ENCODE peak calls at places on chromosome 20, in seven cellular contexts. Q is HepG2, N is HCT116, X is SK-N-SH, O is K562, W is GM12878, U is H1. B is an unnamed sample.

GRCh38 chr20:10179574-10180298 is 38.9 kb upstream of the SNAP25 start:
- DNase-seq in Q (peak), N (peak), X (peak), O (no peak), W (no peak), U (peak), B (no peak)

GRCh38 chr20:53879048-53879684 is 191.2 kb downstream of the BCAS1 start:
- DNase-seq in Q (no peak), N (no peak), X (no peak), O (no peak), W (no peak), U (no peak), B (no peak)

GRCh38 chr20:45229264-45230056 is 8.3 kb downstream of the SEMG2 start:
- DNase-seq in Q (peak), N (peak), X (peak), O (peak), W (no peak), U (peak), B (peak)

GRCh38 chr20:38875170-38875993 is 50.8 kb upstream of the FAM83D start:
- DNase-seq in Q (no peak), N (no peak), X (peak), O (no peak), W (peak), U (no peak), B (no peak)

GRCh38 chr20:40941023-40941655 is 87.5 kb upstream of the TOP1 start:
- DNase-seq in Q (no peak), N (no peak), X (no peak), O (no peak), W (peak), U (no peak), B (no peak)

GRCh38 chr20:56439784-56440291 is 27.8 kb downstream of the CASS4 start:
- DNase-seq in Q (no peak), N (no peak), X (no peak), O (no peak), W (no peak), U (no peak), B (no peak)

GRCh38 chr20:52016022-52016421 is 175.6 kb downstream of the ZFP64 start:
- DNase-seq in Q (no peak), N (no peak), X (no peak), O (no peak), W (no peak), U (no peak), B (no peak)

GRCh38 chr20:2751868-2752630 is 48.4 kb downstream of the CPXM1 start:
- DNase-seq in Q (no peak), N (no peak), X (no peak), O (peak), W (no peak), U (peak), B (no peak)

GRCh38 chr20:52804455-52804966 is 167.6 kb upstream of the TSHZ2 start:
- DNase-seq in Q (no peak), N (no peak), X (no peak), O (no peak), W (no peak), U (no peak), B (no peak)

GRCh38 chr20:40689100-40689942 is at the start of gene MAFB:
- DNase-seq in Q (peak), N (no peak), X (peak), O (peak), W (no peak), U (peak), B (peak)

GRCh38 chr20:52748235-52748950 is 223.8 kb upstream of the TSHZ2 start:
- DNase-seq in Q (no peak), N (no peak), X (peak), O (no peak), W (no peak), U (no peak), B (no peak)

GRCh38 chr20:45251884-45252571 is 2.3 kb downstream of the SLPI start:
- DNase-seq in Q (no peak), N (no peak), X (no peak), O (no peak), W (no peak), U (no peak), B (no peak)

GRCh38 chr20:16541226-16541625 is 32.0 kb downstream of the KIF16B start:
- DNase-seq in Q (no peak), N (no peak), X (no peak), O (no peak), W (no peak), U (no peak), B (no peak)

GRCh38 chr20:50784464-50784863 is 10.4 kb upstream of the BCAS4 start:
- DNase-seq in Q (no peak), N (no peak), X (no peak), O (no peak), W (no peak), U (no peak), B (no peak)

GRCh38 chr20:3755814-3756480 is 11.6 kb downstream of the ADISSP start:
- DNase-seq in Q (no peak), N (no peak), X (no peak), O (no peak), W (no peak), U (no peak), B (no peak)

GRCh38 chr20:6560978-6561377 is 206.5 kb upstream of the BMP2 start:
- DNase-seq in Q (peak), N (no peak), X (no peak), O (no peak), W (no peak), U (no peak), B (no peak)

GRCh38 chr20:63744574-63745423 is 5.2 kb downstream of the SLC2A4RG start:
- DNase-seq in Q (peak), N (no peak), X (peak), O (no peak), W (no peak), U (no peak), B (no peak)

GRCh38 chr20:37343212-37343993 is 2.5 kb upstream of the SRC start:
- DNase-seq in Q (peak), N (no peak), X (no peak), O (no peak), W (no peak), U (no peak), B (no peak)

GRCh38 chr20:3998998-3999397 is 16.4 kb downstream of the RNF24 start:
- DNase-seq in Q (no peak), N (no peak), X (no peak), O (no peak), W (no peak), U (no peak), B (no peak)

GRCh38 chr20:58303547-58303946 is 6.0 kb upstream of the RAB22A start:
- DNase-seq in Q (no peak), N (no peak), X (no peak), O (no peak), W (no peak), U (no peak), B (no peak)

GRCh38 chr20:3777726-3778629 is 3.3 kb downstream of the SPEF1 start:
- DNase-seq in Q (no peak), N (no peak), X (peak), O (no peak), W (no peak), U (peak), B (no peak)

GRCh38 chr20:4026093-4026601 is 10.8 kb upstream of the RNF24 start:
- DNase-seq in Q (peak), N (no peak), X (peak), O (peak), W (no peak), U (peak), B (no peak)

GRCh38 chr20:16083639-16084280 is 489.5 kb downstream of the KIF16B start:
- DNase-seq in Q (no peak), N (no peak), X (no peak), O (no peak), W (no peak), U (no peak), B (no peak)

GRCh38 chr20:57442160-57442887 is 51.1 kb downstream of the RBM38 start:
- DNase-seq in Q (no peak), N (no peak), X (no peak), O (no peak), W (no peak), U (no peak), B (no peak)

GRCh38 chr20:42530855-42531674 is 658.6 kb downstream of the PTPRT start:
- DNase-seq in Q (peak), N (no peak), X (peak), O (peak), W (no peak), U (no peak), B (peak)

GRCh38 chr20:53643031-53643832 is 49.6 kb upstream of the ZNF217 start:
- DNase-seq in Q (no peak), N (peak), X (no peak), O (peak), W (peak), U (no peak), B (no peak)

GRCh38 chr20:6533828-6534388 is 233.6 kb upstream of the BMP2 start:
- DNase-seq in Q (no peak), N (no peak), X (no peak), O (no peak), W (no peak), U (no peak), B (no peak)

GRCh38 chr20:57996465-57996864 is 232.0 kb downstream of the ANKRD60 start:
- DNase-seq in Q (no peak), N (no peak), X (no peak), O (no peak), W (no peak), U (no peak), B (no peak)

GRCh38 chr20:61055130-61055529 is 196.9 kb upstream of the CDH4 start:
- DNase-seq in Q (no peak), N (no peak), X (no peak), O (no peak), W (no peak), U (no peak), B (no peak)

GRCh38 chr20:43948455-43948854 is 33.8 kb downstream of the TOX2 start:
- DNase-seq in Q (no peak), N (no peak), X (peak), O (no peak), W (no peak), U (no peak), B (no peak)
- TF ChIP-seq YY1 in Q (no peak), N (no peak), X (no peak), O (no peak), W (no peak), U (no peak), B (no peak)

GRCh38 chr20:35582131-35582530 is 33.5 kb upstream of the SPAG4 start:
- DNase-seq in Q (no peak), N (no peak), X (no peak), O (no peak), W (no peak), U (no peak), B (no peak)
- TF ChIP-seq YY1 in Q (no peak), N (no peak), X (no peak), O (no peak), W (no peak), U (no peak), B (no peak)

GRCh38 chr20:48921883-48922867 is 664 bp downstream of the ARFGEF2 start:
- DNase-seq in Q (peak), N (no peak), X (peak), O (peak), W (no peak), U (no peak), B (peak)
- TF ChIP-seq YY1 in Q (peak), N (no peak), X (no peak), O (no peak), W (no peak), U (no peak), B (no peak)

GRCh38 chr20:62147125-62147524 is 3.6 kb downstream of the SS18L1 start:
- DNase-seq in Q (no peak), N (no peak), X (no peak), O (no peak), W (no peak), U (no peak), B (no peak)

GRCh38 chr20:62147528-62147927 is 4.0 kb downstream of the SS18L1 start:
- DNase-seq in Q (no peak), N (no peak), X (no peak), O (no peak), W (no peak), U (no peak), B (no peak)

GRCh38 chr20:62143976-62144825 is 632 bp downstream of the SS18L1 start:
- DNase-seq in Q (peak), N (no peak), X (peak), O (peak), W (no peak), U (no peak), B (no peak)

GRCh38 chr20:62145688-62146018 is 2.1 kb downstream of the SS18L1 start:
- DNase-seq in Q (no peak), N (no peak), X (no peak), O (no peak), W (no peak), U (no peak), B (no peak)

GRCh38 chr20:62146019-62146755 is 2.6 kb downstream of the SS18L1 start:
- DNase-seq in Q (peak), N (no peak), X (no peak), O (no peak), W (no peak), U (no peak), B (no peak)
- TF ChIP-seq YY1 in Q (no peak), N (no peak), X (no peak), O (no peak), W (no peak), U (no peak), B (no peak)

GRCh38 chr20:33793011-33793931 is 17.9 kb upstream of the CHMP4B start:
- DNase-seq in Q (peak), N (no peak), X (no peak), O (no peak), W (no peak), U (no peak), B (no peak)
- TF ChIP-seq YY1 in Q (no peak), N (no peak), X (no peak), O (no peak), W (no peak), U (no peak), B (no peak)

B was measured in NT2/D1.